ENCODE peak calls at places on chromosomes 6 and 20, in ten cellular contexts. T is cardiac muscle cell; D is CD8-positive, alpha-beta T cell; X is CD4-positive, alpha-beta T cell; B is stomach; V is fibroblast of lung; A is HFFc6; Q is mammary epithelial cell; N is thoracic aorta; P is choroid plexus epithelial cell. H is an unnamed sample.

GRCh38 chr6:110831405-110831804 is 16.1 kb upstream of the CDK19 start:
- DNase-seq in T (no peak), D (no peak), X (no peak), B (no peak), V (no peak), A (no peak), Q (no peak), N (no peak), P (no peak), H (no peak)

GRCh38 chr6:170529839-170530520 is 23.1 kb downstream of the PSMB1 start:
- DNase-seq in T (peak), D (peak), X (peak), B (peak), V (peak), A (peak), Q (peak), N (no peak), P (peak), H (peak)

GRCh38 chr6:1662532-1662931 is 52.8 kb downstream of the FOXC1 start:
- DNase-seq in T (no peak), D (no peak), X (no peak), B (no peak), V (no peak), A (peak), Q (no peak), N (no peak), P (no peak), H (no peak)

GRCh38 chr20:53707341-53708102 is 113.9 kb upstream of the ZNF217 start:
- DNase-seq in T (no peak), D (no peak), X (no peak), B (no peak), V (peak), A (peak), Q (no peak), N (no peak), P (peak), H (no peak)

GRCh38 chr20:61253640-61254511 is 1.8 kb downstream of the CDH4 start:
- DNase-seq in T (peak), D (no peak), X (no peak), B (no peak), V (peak), A (no peak), Q (peak), N (no peak), P (peak), H (peak)

GRCh38 chr6:120615238-120615637 is 719.0 kb downstream of the TBC1D32 start:
- DNase-seq in T (no peak), D (no peak), X (no peak), B (no peak), V (no peak), A (no peak), Q (no peak), N (no peak), P (no peak), H (no peak)

GRCh38 chr6:2959909-2960719 is 11.3 kb downstream of the SERPINB6 start:
- DNase-seq in T (no peak), D (no peak), X (no peak), B (no peak), V (peak), A (peak), Q (peak), N (no peak), P (peak), H (no peak)

GRCh38 chr6:11428351-11428750 is 109.2 kb upstream of the TMEM170B start:
- DNase-seq in T (no peak), D (no peak), X (no peak), B (no peak), V (no peak), A (no peak), Q (no peak), N (no peak), P (no peak), H (no peak)

GRCh38 chr20:50320910-50321796 is 130.5 kb downstream of the CEBPB start:
- DNase-seq in T (peak), D (no peak), X (no peak), B (peak), V (peak), A (peak), Q (peak), N (peak), P (peak), H (peak)

GRCh38 chr20:39292193-39292736 is 330.1 kb downstream of the DHX35 start:
- DNase-seq in T (no peak), D (no peak), X (no peak), B (no peak), V (peak), A (no peak), Q (no peak), N (no peak), P (no peak), H (no peak)

GRCh38 chr20:9290331-9290730 is 221.4 kb downstream of the PLCB4 start:
- DNase-seq in T (no peak), D (no peak), X (no peak), B (no peak), V (no peak), A (no peak), Q (no peak), N (no peak), P (no peak), H (no peak)

GRCh38 chr20:38703526-38703925 is 20.8 kb upstream of the SLC32A1 start:
- DNase-seq in T (no peak), D (no peak), X (no peak), B (no peak), V (no peak), A (no peak), Q (no peak), N (no peak), P (no peak), H (no peak)

GRCh38 chr6:72939029-72939428 is 286.3 kb downstream of the KHDC1L start:
- DNase-seq in T (no peak), D (no peak), X (no peak), B (no peak), V (no peak), A (no peak), Q (no peak), N (no peak), P (no peak), H (no peak)

GRCh38 chr6:14999106-14999505 is 246.8 kb upstream of the JARID2 start:
- DNase-seq in T (no peak), D (no peak), X (no peak), B (no peak), V (no peak), A (no peak), Q (no peak), N (no peak), P (no peak), H (no peak)

GRCh38 chr6:7512320-7512719 is 29.2 kb upstream of the DSP start:
- DNase-seq in T (no peak), D (no peak), X (no peak), B (no peak), V (no peak), A (no peak), Q (no peak), N (no peak), P (no peak), H (no peak)

GRCh38 chr6:73746776-73747175 is 50.8 kb downstream of the CD109 start:
- DNase-seq in T (no peak), D (no peak), X (no peak), B (no peak), V (peak), A (peak), Q (no peak), N (no peak), P (peak), H (no peak)

GRCh38 chr6:44395501-44395900 is 8.0 kb downstream of the CDC5L start:
- DNase-seq in T (no peak), D (no peak), X (no peak), B (no peak), V (no peak), A (no peak), Q (no peak), N (no peak), P (no peak), H (no peak)

GRCh38 chr6:111468329-111469012 is 14.5 kb downstream of the REV3L start:
- DNase-seq in T (no peak), D (no peak), X (no peak), B (no peak), V (peak), A (peak), Q (peak), N (no peak), P (peak), H (no peak)

GRCh38 chr20:49677777-49678758 is 35.6 kb downstream of the B4GALT5 start:
- DNase-seq in T (no peak), D (no peak), X (no peak), B (peak), V (no peak), A (no peak), Q (no peak), N (no peak), P (no peak), H (no peak)

GRCh38 chr20:44271915-44272663 is 25.0 kb downstream of the GDAP1L1 start:
- DNase-seq in T (no peak), D (no peak), X (peak), B (no peak), V (no peak), A (no peak), Q (no peak), N (no peak), P (no peak), H (no peak)
- TF ChIP-seq CTCF in T (peak), D (no peak), X (peak), B (no peak), V (no peak), A (peak), Q (peak), N (no peak), P (peak), H (no peak)

DNA sequence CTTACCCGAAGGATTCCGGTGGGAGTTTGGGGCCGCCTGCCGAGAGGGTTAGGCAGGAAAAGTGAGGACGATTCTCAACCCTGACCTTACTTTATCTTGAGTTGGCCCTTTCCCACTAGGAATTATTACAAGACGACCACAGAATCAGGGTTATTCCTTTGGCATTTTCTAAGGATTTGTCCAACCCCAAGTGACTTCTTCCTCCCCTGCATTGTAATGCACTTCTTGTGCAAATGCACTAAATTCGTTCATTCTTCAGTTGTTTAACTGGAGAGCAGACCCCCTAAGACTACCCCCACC is 411 bp upstream of the TMEM217 start:
- DNase-seq in T (no peak), D (no peak), X (no peak), B (no peak), V (no peak), A (no peak), Q (no peak), N (no peak), P (no peak), H (no peak)
- TF ChIP-seq CTCF in T (no peak), D (no peak), X (no peak), B (no peak), V (no peak), A (no peak), Q (no peak), N (no peak), P (no peak), H (no peak)

GRCh38 chr6:169117663-169118062 is 136.0 kb downstream of the THBS2 start:
- DNase-seq in T (no peak), D (no peak), X (no peak), B (no peak), V (no peak), A (no peak), Q (no peak), N (no peak), P (no peak), H (no peak)

GRCh38 chr6:169118346-169118830 is 135.3 kb downstream of the THBS2 start:
- DNase-seq in T (no peak), D (no peak), X (no peak), B (no peak), V (no peak), A (no peak), Q (no peak), N (no peak), P (no peak), H (no peak)

GRCh38 chr6:169119669-169120068 is 134.0 kb downstream of the THBS2 start:
- DNase-seq in T (no peak), D (no peak), X (no peak), B (no peak), V (no peak), A (no peak), Q (no peak), N (no peak), P (no peak), H (no peak)

GRCh38 chr6:169115632-169116031 is 138.0 kb downstream of the THBS2 start:
- DNase-seq in T (no peak), D (no peak), X (no peak), B (no peak), V (no peak), A (no peak), Q (no peak), N (no peak), P (peak), H (no peak)

DNA sequence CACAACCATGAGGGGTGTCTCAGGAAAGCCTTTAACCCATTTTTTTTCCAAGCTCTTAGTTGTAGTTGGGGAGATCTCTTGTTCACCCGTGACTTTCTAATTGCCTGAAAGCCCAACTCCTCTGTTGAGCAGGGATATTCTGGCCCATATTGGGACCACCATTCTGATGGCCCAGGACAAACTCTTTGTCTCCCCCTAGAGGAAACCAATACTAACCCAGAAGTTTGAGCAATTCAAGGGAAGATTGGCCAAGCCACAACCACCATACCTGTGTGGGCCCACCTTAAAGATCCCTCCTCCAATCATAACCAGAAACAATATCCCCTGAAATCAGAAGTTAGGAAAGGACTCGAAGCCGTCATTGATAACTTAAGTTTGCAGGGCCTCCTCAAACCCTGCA is 132.6 kb downstream of the THBS2 start:
- DNase-seq in T (no peak), D (no peak), X (no peak), B (no peak), V (no peak), A (no peak), Q (no peak), N (no peak), P (no peak), H (no peak)
- TF ChIP-seq CTCF in T (peak), D (no peak), X (no peak), B (no peak), V (no peak), A (peak), Q (no peak), N (no peak), P (peak), H (no peak)

GRCh38 chr6:32716396-32716795 is 24.8 kb upstream of the HLA-DQA2 start:
- DNase-seq in T (no peak), D (no peak), X (no peak), B (no peak), V (no peak), A (no peak), Q (no peak), N (no peak), P (no peak), H (no peak)
- TF ChIP-seq CTCF in T (no peak), D (no peak), X (no peak), B (no peak), V (no peak), A (no peak), Q (no peak), N (no peak), P (no peak), H (no peak)

DNA sequence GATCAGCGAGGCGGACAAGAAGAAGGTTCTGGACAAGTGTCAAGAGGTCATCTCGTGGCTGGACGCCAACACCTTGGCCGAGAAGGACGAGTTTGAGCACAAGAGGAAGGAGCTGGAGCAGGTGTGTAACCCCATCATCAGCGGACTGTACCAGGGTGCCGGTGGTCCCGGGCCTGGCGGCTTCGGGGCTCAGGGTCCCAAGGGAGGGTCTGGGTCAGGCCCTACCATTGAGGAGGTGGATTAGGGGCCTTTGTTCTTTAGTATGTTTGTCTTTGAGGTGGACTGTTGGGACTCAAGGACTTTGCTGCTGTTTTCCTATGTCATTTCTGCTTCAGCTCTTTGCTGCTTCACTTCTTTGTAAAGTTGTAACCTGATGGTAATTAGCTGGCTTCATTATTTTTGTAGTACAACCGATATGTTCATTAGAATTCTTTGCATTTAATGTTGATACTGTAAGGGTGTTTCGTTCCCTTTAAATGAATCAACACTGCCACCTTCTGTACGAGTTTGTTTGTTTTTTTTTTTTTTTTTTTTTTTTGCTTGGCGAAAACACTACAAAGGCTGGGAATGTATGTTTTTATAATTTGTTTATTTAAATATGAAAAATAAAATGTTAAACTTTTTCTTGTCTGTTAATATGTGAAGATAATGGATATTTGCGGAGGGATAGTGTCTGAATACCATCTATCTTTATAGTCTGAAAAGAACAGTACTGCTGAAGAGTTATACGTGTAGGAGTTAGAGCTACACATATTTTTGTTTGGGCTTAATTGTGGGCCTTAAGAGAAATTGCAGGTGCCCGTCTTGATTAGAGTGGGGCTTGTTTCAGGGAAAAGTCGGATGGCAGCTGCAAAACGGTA is 2.3 kb downstream of the HSPA1B start:
- DNase-seq in T (peak), D (no peak), X (no peak), B (no peak), V (no peak), A (peak), Q (peak), N (no peak), P (peak), H (peak)
- TF ChIP-seq CTCF in T (peak), D (peak), X (peak), B (peak), V (peak), A (peak), Q (peak), N (no peak), P (peak), H (peak)

DNA sequence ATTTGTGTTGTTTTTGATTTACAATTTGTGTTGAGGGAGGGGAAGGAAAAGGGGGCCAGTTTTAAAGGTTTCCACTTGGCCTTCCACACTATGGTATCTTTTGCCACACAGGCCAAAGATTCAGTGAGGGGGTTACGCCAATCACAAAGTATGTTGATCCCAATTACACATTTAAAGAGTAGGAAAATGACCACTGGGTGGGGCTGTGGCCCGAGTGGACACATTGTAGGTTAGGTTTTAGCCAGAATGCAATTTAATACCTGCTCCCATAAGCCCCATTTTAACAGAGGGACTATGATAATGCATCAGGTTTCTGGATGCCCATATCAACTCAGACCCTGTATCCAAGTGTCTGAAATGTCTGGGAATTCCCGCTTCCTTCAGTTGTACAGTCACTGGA is 15.6 kb downstream of the VGLL2 start:
- DNase-seq in T (no peak), D (no peak), X (no peak), B (no peak), V (no peak), A (no peak), Q (no peak), N (no peak), P (no peak), H (peak)
- TF ChIP-seq CTCF in T (peak), D (no peak), X (no peak), B (no peak), V (no peak), A (peak), Q (peak), N (no peak), P (peak), H (peak)

DNA sequence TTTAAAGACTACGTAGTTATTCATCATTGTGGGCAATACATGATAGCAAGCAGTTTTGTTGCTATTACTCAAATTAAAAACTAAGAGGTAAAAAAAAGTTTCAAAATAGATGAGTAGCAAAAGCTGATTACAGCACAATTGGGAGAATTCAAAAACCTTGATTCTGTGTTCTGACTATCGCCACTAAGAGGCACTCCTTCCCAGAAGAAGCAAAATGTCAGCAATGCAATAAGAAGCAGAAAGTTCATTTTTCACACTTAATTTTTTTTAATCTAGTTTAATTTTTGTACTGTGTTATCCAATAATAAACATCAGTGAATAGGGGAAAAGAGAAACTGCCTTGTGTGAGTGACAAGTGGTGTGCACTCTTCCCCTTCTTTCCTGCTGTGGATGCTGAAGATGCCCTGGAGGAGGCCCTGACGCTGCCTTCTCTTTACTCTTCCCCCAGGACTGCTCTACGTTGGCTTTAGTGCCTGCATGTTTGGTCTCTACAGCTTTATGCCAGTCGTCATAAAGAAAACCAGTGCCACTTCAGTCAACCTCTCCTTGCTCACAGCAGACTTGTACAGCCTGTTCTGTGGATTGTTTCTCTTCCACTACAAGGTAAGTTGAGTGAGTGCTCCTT is 263.2 kb upstream of the PLN start:
- DNase-seq in T (no peak), D (no peak), X (no peak), B (no peak), V (peak), A (no peak), Q (no peak), N (no peak), P (peak), H (peak)
- TF ChIP-seq CTCF in T (peak), D (no peak), X (no peak), B (peak), V (peak), A (peak), Q (no peak), N (peak), P (peak), H (peak)

H was measured in MCF 10A.